ENCODE peak calls at places on chromosomes 12 and 14, in four cellular contexts. N is lower lobe of right lung, P is WTC11, T is fibroblast of lung. Z is an unnamed sample.

GRCh38 chr14:96038558-96038919 is 623 bp upstream of the C14orf132 start:
- DNase-seq in T (no peak), N (no peak), P (no peak), Z (no peak)

GRCh38 chr12:89179983-89180382 is 172.3 kb downstream of the DUSP6 start:
- DNase-seq in P (no peak), N (no peak), T (peak; percentile 72), Z (no peak)

GRCh38 chr12:128856035-128856790 is 2.9 kb downstream of the GLT1D1 start:
- DNase-seq in P (no peak), T (no peak), N (no peak), Z (no peak)

GRCh38 chr14:94139421-94139820 is 10.0 kb upstream of the IFI27L2 start:
- DNase-seq in P (no peak), T (no peak), N (no peak), Z (no peak)

GRCh38 chr14:75831971-75832370 is 149.8 kb downstream of the TGFB3 start:
- DNase-seq in P (no peak), T (peak; percentile 55), N (no peak), Z (no peak)

GRCh38 chr12:63899396-63899795 is 54.9 kb downstream of the SRGAP1 start:
- DNase-seq in T (no peak), N (no peak), P (no peak), Z (no peak)

GRCh38 chr14:101444116-101444515 is 117.2 kb upstream of the DIO3 start:
- DNase-seq in N (no peak), T (peak; percentile 75), P (no peak), Z (no peak)

GRCh38 chr12:48002773-48003218 is 1.5 kb downstream of the COL2A1 start:
- DNase-seq in P (peak; percentile 44), T (peak; percentile 37), N (no peak), Z (peak; percentile 67)

GRCh38 chr12:32104572-32105355 is 1.9 kb upstream of the BICD1 start:
- DNase-seq in N (no peak), P (no peak), T (no peak), Z (no peak)

GRCh38 chr12:43762596-43762995 is 3.8 kb downstream of the IRAK4 start:
- DNase-seq in P (no peak), T (no peak), N (no peak), Z (no peak)

GRCh38 chr12:43758247-43758727 is 303 bp downstream of the PUS7L start:
- DNase-seq in P (peak; percentile 16), N (no peak), T (peak; percentile 51), Z (no peak)

GRCh38 chr12:43760396-43760795 is 1.6 kb downstream of the IRAK4 start:
- DNase-seq in N (no peak), T (no peak), P (no peak), Z (no peak)

GRCh38 chr12:43761535-43761934 is 2.8 kb downstream of the IRAK4 start:
- DNase-seq in N (no peak), T (no peak), P (no peak), Z (no peak)

GRCh38 chr12:43758728-43759563 is at the start of the genes IRAK4 and PUS7L:
- DNase-seq in N (peak; percentile 98), T (peak; percentile 96), P (peak; percentile 92), Z (peak; percentile 69)
- TF ChIP-seq CTCF in N (peak; percentile 59), T (peak; percentile 40), P (no peak), Z (no peak)

GRCh38 chr14:91252901-91253794 is 8.6 kb upstream of the GPR68 start:
- DNase-seq in N (peak; percentile 63), T (no peak), P (peak; percentile 72), Z (peak; percentile 53)
- TF ChIP-seq CTCF in N (no peak), T (no peak), P (no peak), Z (no peak)

DNA sequence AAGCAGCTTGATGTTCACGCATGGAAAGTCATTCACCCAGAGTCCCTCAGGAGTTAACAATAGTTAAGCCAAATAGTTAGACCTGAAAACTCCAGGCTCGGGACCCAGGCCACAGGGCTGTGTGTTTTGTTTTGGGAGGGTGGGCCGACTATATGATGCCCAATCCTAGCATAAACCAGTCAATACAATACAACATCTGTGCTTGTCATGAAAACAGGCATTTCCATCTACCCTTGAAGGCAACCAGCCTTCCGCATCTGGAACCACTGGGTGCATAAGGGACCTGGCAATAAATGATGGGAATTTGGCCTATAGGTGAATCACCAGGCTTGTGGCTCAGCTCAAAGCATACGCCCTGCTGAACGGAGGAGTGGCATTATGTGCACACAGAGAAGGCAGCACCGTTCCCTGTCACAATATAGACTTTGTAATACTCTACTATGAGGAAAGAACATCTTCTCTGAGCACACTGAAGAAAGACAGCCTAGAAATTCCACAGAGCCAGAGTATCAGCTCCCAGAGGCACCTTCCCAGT is 91.0 kb upstream of the FOXN3 start:
- DNase-seq in N (no peak), T (peak; percentile 56), P (no peak), Z (no peak)
- TF ChIP-seq CTCF in N (no peak), T (no peak), P (no peak), Z (no peak)

DNA sequence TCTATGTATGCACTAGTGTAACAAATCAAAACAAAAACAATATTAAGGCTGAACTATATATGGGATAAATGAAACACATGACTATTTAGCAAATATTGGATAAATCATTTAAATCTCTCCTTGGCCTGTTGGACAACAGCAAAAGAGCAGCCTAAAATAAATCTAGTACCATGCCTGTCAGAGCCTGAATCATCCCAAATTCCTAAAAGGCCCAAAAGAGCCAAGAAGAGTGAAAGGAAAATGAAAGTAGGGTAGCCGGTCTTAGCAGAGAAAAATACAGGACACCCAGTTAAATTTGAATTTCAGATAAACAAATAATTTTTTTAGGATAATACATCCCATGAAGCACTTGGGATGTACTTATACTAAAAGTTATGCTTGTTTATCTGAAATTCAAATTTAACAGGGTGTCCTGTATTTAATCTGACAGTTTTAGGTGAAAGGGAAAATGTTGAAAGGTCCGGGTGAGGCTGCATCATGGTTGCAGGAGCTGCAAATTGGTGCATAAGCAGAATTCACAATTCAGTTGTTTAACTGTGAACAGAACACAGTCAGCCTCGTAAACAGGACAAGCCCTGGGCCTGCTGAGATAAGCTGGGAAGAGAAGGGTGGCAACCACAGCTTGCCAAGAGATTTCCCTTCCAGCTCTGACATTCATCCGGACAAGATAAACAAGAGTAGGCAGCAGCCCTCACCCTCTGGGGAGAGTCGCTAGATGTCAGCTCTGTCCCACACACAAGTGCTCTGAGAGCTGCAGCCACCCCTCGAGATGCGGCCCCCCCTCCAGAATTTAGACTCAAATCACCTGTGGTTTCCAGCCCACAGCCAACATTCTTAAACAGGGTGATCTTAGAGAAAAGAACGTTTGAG is 30.3 kb downstream of the DMAC2L start:
- DNase-seq in N (peak; percentile 47), P (peak; percentile 50), T (peak; percentile 83), Z (no peak)
- TF ChIP-seq CTCF in N (peak; percentile 42), P (no peak), T (no peak), Z (no peak)

GRCh38 chr14:38502241-38502640 is 246.3 kb upstream of the CLEC14A start:
- DNase-seq in P (no peak), T (no peak), N (no peak), Z (no peak)
- TF ChIP-seq CTCF in P (no peak), T (no peak), N (no peak), Z (no peak)

GRCh38 chr14:73709904-73710469 is 4.2 kb downstream of the PNMA1 start:
- DNase-seq in T (no peak), N (no peak), P (no peak), Z (no peak)

GRCh38 chr14:73712540-73713141 is 1.5 kb downstream of the PNMA1 start:
- DNase-seq in P (no peak), N (no peak), T (peak; percentile 36), Z (no peak)

GRCh38 chr14:73713206-73713803 is 879 bp downstream of the PNMA1 start:
- DNase-seq in N (no peak), T (no peak), P (no peak), Z (no peak)

GRCh38 chr14:73712071-73712506 is 2.1 kb downstream of the PNMA1 start:
- DNase-seq in T (peak; percentile 12), P (no peak), N (no peak), Z (no peak)

GRCh38 chr14:73710737-73711136 is 3.4 kb downstream of the PNMA1 start:
- DNase-seq in N (no peak), P (no peak), T (no peak), Z (no peak)
- TF ChIP-seq CTCF in N (no peak), P (no peak), T (no peak), Z (no peak)

GRCh38 chr12:99658950-99659349 is 11.4 kb downstream of the GARIN6 start:
- DNase-seq in P (no peak), N (no peak), T (peak; percentile 9), Z (no peak)
- TF ChIP-seq CTCF in P (no peak), N (no peak), T (no peak), Z (no peak)

DNA sequence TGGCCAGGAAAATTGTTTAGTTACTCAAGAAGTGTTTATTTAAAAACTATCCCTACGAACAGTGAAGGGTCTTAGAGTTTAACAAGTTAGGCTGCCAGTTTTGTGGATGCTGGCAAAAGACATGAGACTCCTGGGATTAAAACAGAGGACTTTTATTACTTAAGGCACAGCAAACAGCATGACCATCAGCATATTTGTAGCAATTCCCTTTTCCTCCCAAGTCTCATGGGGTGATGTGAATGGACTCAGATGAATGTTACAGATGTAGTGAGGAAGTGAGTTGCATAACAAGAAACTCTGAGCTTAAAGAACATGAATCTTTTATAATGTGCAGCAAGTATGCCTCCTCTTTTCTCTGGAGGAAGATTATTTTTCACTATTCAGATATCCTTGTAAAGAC is 695.8 kb downstream of the RPS29 start:
- DNase-seq in P (no peak), T (no peak), N (no peak), Z (no peak)
- TF ChIP-seq CTCF in P (no peak), T (no peak), N (no peak), Z (no peak)

GRCh38 chr14:93033039-93033982 is 82.4 kb downstream of the ITPK1 start:
- DNase-seq in P (no peak), N (no peak), T (no peak), Z (no peak)

GRCh38 chr14:93035585-93035916 is 80.2 kb downstream of the ITPK1 start:
- DNase-seq in P (no peak), N (no peak), T (no peak), Z (no peak)

GRCh38 chr14:93035917-93036651 is 79.6 kb downstream of the ITPK1 start:
- DNase-seq in N (no peak), T (peak; percentile 34), P (no peak), Z (no peak)

GRCh38 chr14:93033983-93034670 is 81.6 kb downstream of the ITPK1 start:
- DNase-seq in T (no peak), N (no peak), P (peak; percentile 66), Z (no peak)

DNA sequence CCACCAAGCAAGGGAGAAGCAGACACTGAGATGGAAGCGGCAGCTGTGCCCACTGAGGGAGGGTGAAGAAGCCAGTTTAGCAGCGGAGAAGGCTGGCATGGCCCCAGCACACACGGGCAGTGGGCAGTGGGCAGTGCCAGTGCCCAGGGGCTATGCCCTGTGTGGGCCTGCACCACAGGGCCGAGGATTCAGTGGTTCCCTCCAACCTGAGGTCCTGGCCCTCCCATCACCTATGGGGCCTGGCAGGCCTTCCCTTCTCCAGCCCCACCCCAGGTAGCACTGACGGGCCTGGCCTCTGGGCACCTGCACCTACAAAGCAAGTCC is 81.1 kb downstream of the ITPK1 start:
- DNase-seq in N (no peak), T (no peak), P (no peak), Z (no peak)
- TF ChIP-seq CTCF in N (no peak), T (no peak), P (no peak), Z (no peak)

GRCh38 chr12:41663487-41664258 is 475.6 kb downstream of the PDZRN4 start:
- DNase-seq in T (peak; percentile 38), P (no peak), N (no peak), Z (no peak)
- TF ChIP-seq CTCF in T (peak; percentile 35), P (peak; percentile 49), N (peak; percentile 44), Z (peak; percentile 48)

Z was measured in mesothelial cell of epicardium.